ENCODE peak calls at places on chromosomes 12 and 14, in five cellular contexts. U is WTC11, Z is GM12878, H is H1, V is A549. W is an unnamed sample.

GRCh38 chr12:93375906-93376305 is 1.8 kb upstream of the NUDT4 start:
- DNase-seq in U (no peak), V (no peak), Z (no peak), H (no peak), W (no peak)

GRCh38 chr14:92680781-92681650 is 67.4 kb downstream of the LGMN start:
- DNase-seq in U (peak), Z (no peak), V (peak), H (peak), W (peak)

GRCh38 chr14:90383731-90384542 is 12.9 kb upstream of the CALM1 start:
- DNase-seq in U (peak), H (peak), V (no peak), Z (no peak), W (peak)

GRCh38 chr14:58077621-58078020 is 74.4 kb downstream of the ARMH4 start:
- DNase-seq in H (no peak), U (no peak), Z (no peak), V (no peak), W (no peak)

GRCh38 chr12:27109339-27110023 is 27.1 kb upstream of the C12orf71 start:
- DNase-seq in U (no peak), V (no peak), H (no peak), Z (no peak), W (no peak)

GRCh38 chr14:72643317-72643801 is 250.5 kb downstream of the DPF3 start:
- DNase-seq in V (peak), Z (no peak), U (no peak), H (no peak), W (no peak)

GRCh38 chr12:93753285-93753684 is 76.1 kb downstream of the CRADD start:
- DNase-seq in U (no peak), Z (no peak), V (no peak), H (no peak), W (no peak)

GRCh38 chr12:59626382-59626781 is 30.6 kb downstream of the SLC16A7 start:
- DNase-seq in Z (no peak), U (no peak), H (no peak), V (no peak), W (no peak)

GRCh38 chr12:132253698-132254480 is 75.5 kb downstream of the GALNT9 start:
- DNase-seq in Z (no peak), H (no peak), V (no peak), U (no peak), W (no peak)

GRCh38 chr12:91818236-91819131 is 327.2 kb downstream of the BTG1 start:
- DNase-seq in Z (no peak), V (no peak), H (no peak), U (no peak), W (no peak)

GRCh38 chr12:6563448-6564050 is 4.5 kb downstream of the NOP2 start:
- DNase-seq in V (peak), H (peak), U (peak), Z (no peak), W (peak)

GRCh38 chr12:84502907-84503787 is 409.5 kb downstream of the SLC6A15 start:
- DNase-seq in U (peak), Z (no peak), V (peak), H (peak), W (peak)

GRCh38 chr12:56991319-56991906 is 14.9 kb downstream of the ZBTB39 start:
- DNase-seq in Z (no peak), H (peak), U (no peak), V (no peak), W (peak)

GRCh38 chr12:112317481-112317880 is 64.8 kb downstream of the HECTD4 start:
- DNase-seq in V (no peak), U (no peak), H (no peak), Z (no peak), W (no peak)

GRCh38 chr12:130145731-130146130 is 16.5 kb upstream of the FZD10 start:
- DNase-seq in H (no peak), V (no peak), Z (no peak), U (no peak), W (no peak)

GRCh38 chr12:94178886-94179285 is 30.5 kb downstream of the PLXNC1 start:
- DNase-seq in V (no peak), Z (no peak), U (no peak), H (no peak), W (peak)

GRCh38 chr12:55932546-55932919 is 1.6 kb downstream of the DGKA start:
- DNase-seq in V (no peak), H (no peak), Z (no peak), U (no peak), W (peak)

GRCh38 chr12:112370868-112371510 is 11.2 kb downstream of the HECTD4 start:
- DNase-seq in V (no peak), U (no peak), Z (no peak), H (no peak), W (no peak)

GRCh38 chr12:45232771-45233372 is 17.0 kb downstream of the ANO6 start:
- DNase-seq in V (peak), U (peak), Z (peak), H (no peak), W (no peak)

GRCh38 chr12:48184549-48184922 is 1.1 kb downstream of the CCDC184 start:
- DNase-seq in H (no peak), U (no peak), V (no peak), Z (no peak), W (no peak)

GRCh38 chr12:58918475-58918874 is 1.8 kb downstream of the LRIG3 start:
- DNase-seq in H (no peak), U (no peak), Z (no peak), V (no peak), W (no peak)

GRCh38 chr12:69999561-69999960 is 174.5 kb downstream of the MYRFL start:
- DNase-seq in H (no peak), Z (no peak), U (no peak), V (no peak), W (no peak)
- TF ChIP-seq CTCF in H (no peak), Z (no peak), U (no peak), V (no peak), W (no peak)

DNA sequence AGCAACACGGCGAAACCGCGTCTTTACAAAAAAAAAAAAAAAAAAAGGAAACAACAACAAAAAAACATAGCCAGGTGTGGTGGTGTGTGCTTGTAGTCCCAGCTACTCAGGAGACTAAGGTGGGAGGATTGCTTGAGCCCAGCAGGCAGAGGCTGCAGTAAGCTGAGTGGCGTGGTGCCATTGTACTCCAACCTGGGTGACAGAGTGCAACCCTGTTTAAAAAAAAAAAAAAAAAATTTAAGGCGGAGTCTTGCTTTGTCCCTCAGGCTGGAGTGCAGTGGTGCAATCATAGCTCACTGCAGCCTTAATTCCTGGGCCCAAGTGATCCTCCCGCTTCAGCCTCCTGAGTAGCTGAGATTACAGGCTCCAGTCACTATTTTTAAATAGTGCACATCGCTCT is 18.2 kb upstream of the FIGNL2 start:
- DNase-seq in V (no peak), Z (no peak), U (no peak), H (no peak), W (no peak)
- TF ChIP-seq MAX in V (no peak), Z (no peak), U (no peak), H (no peak), W (no peak)

GRCh38 chr12:40208707-40209106 is 16.1 kb upstream of the LRRK2 start:
- DNase-seq in V (no peak), H (no peak), Z (no peak), U (no peak), W (peak)
- TF ChIP-seq CTCF in V (no peak), H (no peak), Z (no peak), U (no peak), W (no peak)

GRCh38 chr12:116135209-116135930 is 142.1 kb downstream of the MED13L start:
- DNase-seq in Z (no peak), H (no peak), U (no peak), V (peak), W (no peak)
- TF ChIP-seq MAX in Z (no peak), H (no peak), U (no peak), V (no peak), W (no peak)

GRCh38 chr14:33056213-33056612 is 117.5 kb downstream of the NPAS3 start:
- DNase-seq in V (no peak), U (no peak), Z (no peak), H (no peak), W (no peak)

GRCh38 chr14:33057585-33057984 is 118.9 kb downstream of the NPAS3 start:
- DNase-seq in Z (no peak), H (no peak), V (no peak), U (no peak), W (no peak)

GRCh38 chr14:33052899-33053400 is 114.3 kb downstream of the NPAS3 start:
- DNase-seq in Z (no peak), V (no peak), H (no peak), U (no peak), W (no peak)
- TF ChIP-seq CTCF in Z (no peak), V (no peak), H (no peak), U (no peak), W (no peak)

W was measured in NB4.